ENCODE peak calls at places on chromosomes 5 and 9, in ten cellular contexts. One of them, this sample, is unnamed.

GRCh38 chr9:123712399-123712798 is 217.5 kb downstream of the DENND1A start:
- DNase-seq in body of pancreas: no peak
- DNase-seq in GM12864: no peak
- DNase-seq in hepatocyte: no peak
- DNase-seq in mesothelial cell of epicardium: no peak
- DNase-seq in nephron progenitor cell: no peak
- DNase-seq in pancreas: no peak
- DNase-seq in neural crest cell: no peak
- DNase-seq in GM10248: no peak
- DNase-seq in psoas muscle: no peak
- DNase-seq in this sample: no peak

GRCh38 chr5:145680169-145680568 is 155.0 kb downstream of the PRELID2 start:
- DNase-seq in body of pancreas: no peak
- DNase-seq in GM12864: no peak
- DNase-seq in hepatocyte: no peak
- DNase-seq in mesothelial cell of epicardium: no peak
- DNase-seq in nephron progenitor cell: no peak
- DNase-seq in pancreas: no peak
- DNase-seq in neural crest cell: no peak
- DNase-seq in GM10248: no peak
- DNase-seq in psoas muscle: no peak
- DNase-seq in this sample: no peak

GRCh38 chr9:93003552-93004407 is 54.7 kb upstream of the SUSD3 start:
- DNase-seq in body of pancreas: peak
- DNase-seq in GM12864: peak
- DNase-seq in hepatocyte: peak
- DNase-seq in mesothelial cell of epicardium: peak
- DNase-seq in nephron progenitor cell: peak
- DNase-seq in pancreas: peak
- DNase-seq in neural crest cell: peak
- DNase-seq in GM10248: peak
- DNase-seq in psoas muscle: peak
- DNase-seq in this sample: peak

GRCh38 chr5:67182406-67182805 is 14.2 kb downstream of the CD180 start:
- DNase-seq in body of pancreas: no peak
- DNase-seq in GM12864: no peak
- DNase-seq in hepatocyte: peak
- DNase-seq in mesothelial cell of epicardium: no peak
- DNase-seq in nephron progenitor cell: peak
- DNase-seq in pancreas: no peak
- DNase-seq in neural crest cell: no peak
- DNase-seq in GM10248: no peak
- DNase-seq in psoas muscle: peak
- DNase-seq in this sample: peak

GRCh38 chr9:25472085-25472607 is 206.1 kb downstream of the TUSC1 start:
- DNase-seq in body of pancreas: no peak
- DNase-seq in GM12864: no peak
- DNase-seq in hepatocyte: no peak
- DNase-seq in mesothelial cell of epicardium: no peak
- DNase-seq in nephron progenitor cell: no peak
- DNase-seq in pancreas: no peak
- DNase-seq in neural crest cell: no peak
- DNase-seq in GM10248: no peak
- DNase-seq in psoas muscle: no peak
- DNase-seq in this sample: no peak

GRCh38 chr9:6330958-6331634 is 2.9 kb downstream of the TPD52L3 start:
- DNase-seq in body of pancreas: no peak
- DNase-seq in GM12864: no peak
- DNase-seq in hepatocyte: no peak
- DNase-seq in mesothelial cell of epicardium: no peak
- DNase-seq in nephron progenitor cell: no peak
- DNase-seq in pancreas: no peak
- DNase-seq in neural crest cell: no peak
- DNase-seq in GM10248: no peak
- DNase-seq in psoas muscle: no peak
- DNase-seq in this sample: no peak

GRCh38 chr5:39580702-39581498 is 156.1 kb upstream of the DAB2 start:
- DNase-seq in body of pancreas: no peak
- DNase-seq in GM12864: no peak
- DNase-seq in hepatocyte: no peak
- DNase-seq in mesothelial cell of epicardium: no peak
- DNase-seq in nephron progenitor cell: no peak
- DNase-seq in pancreas: no peak
- DNase-seq in neural crest cell: no peak
- DNase-seq in GM10248: no peak
- DNase-seq in psoas muscle: no peak
- DNase-seq in this sample: no peak

GRCh38 chr5:175378444-175379028 is 65.4 kb downstream of the DRD1 start:
- DNase-seq in body of pancreas: no peak
- DNase-seq in GM12864: no peak
- DNase-seq in hepatocyte: peak
- DNase-seq in mesothelial cell of epicardium: no peak
- DNase-seq in nephron progenitor cell: peak
- DNase-seq in pancreas: no peak
- DNase-seq in neural crest cell: no peak
- DNase-seq in GM10248: no peak
- DNase-seq in psoas muscle: no peak
- DNase-seq in this sample: no peak

GRCh38 chr9:71725590-71726338 is 42.5 kb downstream of the CEMIP2 start:
- DNase-seq in body of pancreas: no peak
- DNase-seq in GM12864: no peak
- DNase-seq in hepatocyte: peak
- DNase-seq in mesothelial cell of epicardium: no peak
- DNase-seq in nephron progenitor cell: no peak
- DNase-seq in pancreas: no peak
- DNase-seq in neural crest cell: no peak
- DNase-seq in GM10248: no peak
- DNase-seq in psoas muscle: no peak
- DNase-seq in this sample: no peak

GRCh38 chr5:68465934-68466551 is 250.5 kb downstream of the PIK3R1 start:
- DNase-seq in body of pancreas: no peak
- DNase-seq in GM12864: no peak
- DNase-seq in hepatocyte: no peak
- DNase-seq in mesothelial cell of epicardium: no peak
- DNase-seq in nephron progenitor cell: no peak
- DNase-seq in pancreas: no peak
- DNase-seq in neural crest cell: no peak
- DNase-seq in GM10248: no peak
- DNase-seq in psoas muscle: no peak
- DNase-seq in this sample: no peak

GRCh38 chr5:89071101-89071940 is 188.3 kb upstream of the MEF2C start:
- DNase-seq in body of pancreas: no peak
- DNase-seq in GM12864: peak
- DNase-seq in hepatocyte: no peak
- DNase-seq in mesothelial cell of epicardium: no peak
- DNase-seq in nephron progenitor cell: no peak
- DNase-seq in pancreas: no peak
- DNase-seq in neural crest cell: no peak
- DNase-seq in GM10248: peak
- DNase-seq in psoas muscle: no peak
- DNase-seq in this sample: no peak

GRCh38 chr9:129624947-129625346 is 1.0 kb upstream of the NTMT1 start:
- DNase-seq in body of pancreas: no peak
- DNase-seq in GM12864: no peak
- DNase-seq in hepatocyte: no peak
- DNase-seq in mesothelial cell of epicardium: no peak
- DNase-seq in nephron progenitor cell: no peak
- DNase-seq in pancreas: no peak
- DNase-seq in neural crest cell: no peak
- DNase-seq in GM10248: peak
- DNase-seq in psoas muscle: no peak
- DNase-seq in this sample: no peak

GRCh38 chr9:32955655-32956478 is 45.6 kb downstream of the APTX start:
- DNase-seq in body of pancreas: peak
- DNase-seq in GM12864: no peak
- DNase-seq in hepatocyte: no peak
- DNase-seq in mesothelial cell of epicardium: no peak
- DNase-seq in nephron progenitor cell: no peak
- DNase-seq in pancreas: peak
- DNase-seq in neural crest cell: no peak
- DNase-seq in GM10248: no peak
- DNase-seq in psoas muscle: no peak
- DNase-seq in this sample: no peak
- TF ChIP-seq CTCF in body of pancreas: no peak
- TF ChIP-seq CTCF in GM12864: no peak
- TF ChIP-seq CTCF in hepatocyte: no peak
- TF ChIP-seq CTCF in mesothelial cell of epicardium: no peak
- TF ChIP-seq CTCF in nephron progenitor cell: no peak
- TF ChIP-seq CTCF in pancreas: no peak
- TF ChIP-seq CTCF in neural crest cell: no peak
- TF ChIP-seq CTCF in GM10248: no peak
- TF ChIP-seq CTCF in psoas muscle: no peak
- TF ChIP-seq CTCF in this sample: no peak

DNA sequence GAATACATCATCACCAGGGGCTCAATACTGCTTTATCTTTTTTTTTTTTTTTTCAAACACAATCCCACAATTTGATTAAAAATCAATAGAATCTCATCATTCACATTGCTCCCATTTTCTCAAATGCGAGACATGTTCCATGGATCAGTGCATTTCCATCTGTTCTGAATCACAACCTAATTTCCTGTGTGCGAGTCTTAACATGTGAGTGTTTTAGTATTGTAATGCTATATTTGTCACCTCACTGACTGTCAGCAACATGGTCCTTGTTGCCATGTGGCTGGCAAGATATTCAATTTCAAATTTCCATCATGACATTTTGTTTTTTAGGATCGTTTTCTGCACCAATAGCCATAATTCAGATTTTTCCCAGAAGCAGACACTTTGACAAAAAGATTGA is 233.3 kb upstream of the PRDM9 start:
- DNase-seq in body of pancreas: no peak
- DNase-seq in GM12864: no peak
- DNase-seq in hepatocyte: no peak
- DNase-seq in mesothelial cell of epicardium: no peak
- DNase-seq in nephron progenitor cell: no peak
- DNase-seq in pancreas: no peak
- DNase-seq in neural crest cell: no peak
- DNase-seq in GM10248: no peak
- DNase-seq in psoas muscle: no peak
- DNase-seq in this sample: no peak
- TF ChIP-seq CTCF in body of pancreas: no peak
- TF ChIP-seq CTCF in GM12864: no peak
- TF ChIP-seq CTCF in hepatocyte: no peak
- TF ChIP-seq CTCF in mesothelial cell of epicardium: no peak
- TF ChIP-seq CTCF in nephron progenitor cell: no peak
- TF ChIP-seq CTCF in pancreas: no peak
- TF ChIP-seq CTCF in neural crest cell: no peak
- TF ChIP-seq CTCF in GM10248: no peak
- TF ChIP-seq CTCF in psoas muscle: no peak
- TF ChIP-seq CTCF in this sample: no peak

DNA sequence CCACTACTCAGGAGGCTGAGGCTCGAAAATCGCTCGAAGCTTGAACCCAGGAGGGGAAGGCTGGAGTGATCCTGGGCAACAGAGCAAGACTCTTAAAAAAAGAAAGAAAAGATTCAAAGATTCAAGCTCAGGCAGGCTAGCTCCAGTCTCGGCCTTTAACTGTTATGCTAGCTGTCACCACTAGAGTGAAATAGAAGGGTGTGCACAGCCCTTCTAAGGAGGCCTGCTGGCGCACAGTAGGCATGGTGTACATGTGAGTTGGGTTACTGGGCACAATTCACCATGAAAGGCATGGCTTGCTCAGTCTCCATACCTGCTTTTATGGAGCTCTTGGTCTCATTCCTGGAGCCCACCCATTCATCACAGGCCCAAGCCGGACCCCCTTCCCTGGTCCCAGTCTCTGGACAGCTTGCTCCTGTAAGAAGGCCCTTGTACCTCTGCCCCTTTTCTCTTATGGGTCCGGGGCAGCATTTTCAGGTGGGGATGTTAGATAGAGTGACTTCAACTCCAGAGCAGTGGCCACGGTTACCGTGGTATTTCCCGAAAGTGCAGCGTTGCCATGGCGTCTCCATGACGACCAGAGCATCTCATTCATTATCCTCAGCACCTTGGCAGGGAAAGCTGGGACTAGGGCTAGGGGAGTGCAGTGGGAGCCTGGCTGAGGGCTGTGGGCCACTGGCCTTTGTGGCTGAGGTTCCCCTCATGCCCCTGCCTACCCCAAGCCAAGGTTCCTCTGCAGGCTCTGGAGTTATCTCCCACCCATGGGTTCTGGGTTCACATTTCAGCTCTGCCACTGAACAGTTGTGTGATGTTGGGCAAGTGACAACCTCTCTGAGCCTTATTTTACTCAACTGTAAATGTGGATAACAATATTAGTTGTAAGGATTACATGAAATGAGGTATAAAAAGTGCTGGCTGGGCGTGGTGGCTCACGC is 5.7 kb downstream of the NDST1 start:
- DNase-seq in body of pancreas: peak
- DNase-seq in GM12864: no peak
- DNase-seq in hepatocyte: no peak
- DNase-seq in mesothelial cell of epicardium: no peak
- DNase-seq in nephron progenitor cell: peak
- DNase-seq in pancreas: no peak
- DNase-seq in neural crest cell: peak
- DNase-seq in GM10248: no peak
- DNase-seq in psoas muscle: peak
- DNase-seq in this sample: peak
- TF ChIP-seq CTCF in body of pancreas: no peak
- TF ChIP-seq CTCF in GM12864: peak
- TF ChIP-seq CTCF in hepatocyte: no peak
- TF ChIP-seq CTCF in mesothelial cell of epicardium: no peak
- TF ChIP-seq CTCF in nephron progenitor cell: peak
- TF ChIP-seq CTCF in pancreas: no peak
- TF ChIP-seq CTCF in neural crest cell: peak
- TF ChIP-seq CTCF in GM10248: no peak
- TF ChIP-seq CTCF in psoas muscle: no peak
- TF ChIP-seq CTCF in this sample: no peak

GRCh38 chr5:115050860-115051259 is 118.8 kb downstream of the TRIM36 start:
- DNase-seq in body of pancreas: no peak
- DNase-seq in GM12864: no peak
- DNase-seq in hepatocyte: no peak
- DNase-seq in mesothelial cell of epicardium: no peak
- DNase-seq in nephron progenitor cell: no peak
- DNase-seq in pancreas: no peak
- DNase-seq in neural crest cell: no peak
- DNase-seq in GM10248: no peak
- DNase-seq in psoas muscle: no peak
- DNase-seq in this sample: no peak

GRCh38 chr5:115052948-115053347 is 116.8 kb downstream of the TRIM36 start:
- DNase-seq in body of pancreas: no peak
- DNase-seq in GM12864: no peak
- DNase-seq in hepatocyte: no peak
- DNase-seq in mesothelial cell of epicardium: no peak
- DNase-seq in nephron progenitor cell: no peak
- DNase-seq in pancreas: no peak
- DNase-seq in neural crest cell: no peak
- DNase-seq in GM10248: no peak
- DNase-seq in psoas muscle: no peak
- DNase-seq in this sample: no peak

DNA sequence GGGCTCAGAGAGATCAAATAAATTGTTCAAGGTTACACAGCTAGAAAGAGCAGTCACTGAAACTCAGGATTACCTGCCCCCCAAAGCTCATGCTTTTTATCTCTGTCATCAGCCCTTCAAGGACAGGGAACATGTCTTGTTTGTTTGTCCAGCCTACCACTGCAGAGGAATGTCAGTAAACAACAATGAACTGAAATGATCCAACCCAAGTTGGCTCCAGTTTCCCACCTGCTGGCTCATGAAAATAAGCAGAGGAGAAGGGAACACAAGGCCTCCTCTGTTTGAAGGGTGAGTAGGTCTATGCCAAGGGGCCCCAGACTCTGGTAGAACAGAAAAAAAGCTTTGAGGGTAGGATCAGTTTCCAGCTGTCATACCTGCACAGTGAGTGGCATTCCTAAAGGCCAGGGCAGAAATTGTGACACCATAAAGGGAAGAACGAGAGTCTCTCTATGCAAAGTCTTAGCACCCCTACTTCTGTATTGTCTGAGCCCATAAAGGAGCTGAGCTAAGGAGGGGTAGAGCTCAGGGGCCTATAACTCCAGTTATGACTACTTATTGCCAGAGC is 115.2 kb downstream of the TRIM36 start:
- DNase-seq in body of pancreas: no peak
- DNase-seq in GM12864: no peak
- DNase-seq in hepatocyte: no peak
- DNase-seq in mesothelial cell of epicardium: no peak
- DNase-seq in nephron progenitor cell: no peak
- DNase-seq in pancreas: no peak
- DNase-seq in neural crest cell: no peak
- DNase-seq in GM10248: no peak
- DNase-seq in psoas muscle: no peak
- DNase-seq in this sample: no peak
- TF ChIP-seq CTCF in body of pancreas: no peak
- TF ChIP-seq CTCF in GM12864: no peak
- TF ChIP-seq CTCF in hepatocyte: no peak
- TF ChIP-seq CTCF in mesothelial cell of epicardium: no peak
- TF ChIP-seq CTCF in nephron progenitor cell: no peak
- TF ChIP-seq CTCF in pancreas: no peak
- TF ChIP-seq CTCF in neural crest cell: no peak
- TF ChIP-seq CTCF in GM10248: no peak
- TF ChIP-seq CTCF in psoas muscle: no peak
- TF ChIP-seq CTCF in this sample: no peak

This sample was measured in mucosa of descending colon.